ENCODE peak calls at places on chromosome 18, in nine cellular contexts. R is NCI-H1105 treated with DMSO at 0.1 percent for 48 hours; D is activated CD4-positive, alpha-beta T cell treated with anti-CD3 and anti-CD28 coated beads, Interleukin-2, amount 10 ng/mL, durations not matched to agents 7 days and 5 days; Z is ovary; I is M059J; N is T-helper 9 cell; W is CD8-positive, alpha-beta T cell; Q is Kasumi-1; A is stimulated activated naive CD8-positive, alpha-beta T cell treated with anti-CD3 and anti-CD28 coated beads, Interleukin-15, amount 100 ng/mL, for 72 hours. C is an unnamed sample.

GRCh38 chr18:38539373-38539772 is 973.8 kb upstream of the CELF4 start:
- DNase-seq in I (no peak), R (no peak), Z (no peak), N (no peak), Q (no peak), W (no peak), D (no peak), A (no peak), C (no peak)

GRCh38 chr18:8468911-8469310 is 140.3 kb upstream of the RAB12 start:
- DNase-seq in W (no peak), A (no peak), R (no peak), I (peak; percentile 57), D (no peak), Q (no peak), N (no peak), Z (no peak), C (no peak)

GRCh38 chr18:46161721-46162421 is 57.7 kb downstream of the HAUS1 start:
- DNase-seq in W (no peak), Z (no peak), N (no peak), A (no peak), I (peak; percentile 75), Q (no peak), D (no peak), R (no peak), C (no peak)

GRCh38 chr18:12014976-12015696 is 33.8 kb downstream of the IMPA2 start:
- DNase-seq in I (peak; percentile 12), Q (no peak), A (no peak), Z (no peak), R (no peak), N (no peak), W (no peak), D (no peak), C (peak; percentile 67)

GRCh38 chr18:49368876-49369440 is 91.5 kb downstream of the DYM start:
- DNase-seq in Q (no peak), A (no peak), Z (no peak), R (peak; percentile 37), I (no peak), N (no peak), W (no peak), D (no peak), C (no peak)

GRCh38 chr18:67980241-67980640 is 463.7 kb upstream of the DSEL start:
- DNase-seq in D (no peak), A (no peak), R (no peak), Z (no peak), Q (no peak), I (no peak), W (no peak), N (no peak), C (no peak)

GRCh38 chr18:71040161-71040560 is 751.3 kb downstream of the SOCS6 start:
- DNase-seq in D (no peak), Q (no peak), W (no peak), I (peak; percentile 30), N (no peak), R (no peak), A (no peak), Z (no peak), C (no peak)

GRCh38 chr18:23716966-23717365 is 27.7 kb downstream of the LAMA3 start:
- DNase-seq in R (no peak), W (no peak), N (no peak), Z (no peak), A (no peak), Q (no peak), I (no peak), D (no peak), C (no peak)

GRCh38 chr18:14748496-14748895 is 524 bp downstream of the ANKRD30B start:
- DNase-seq in I (no peak), A (no peak), R (no peak), N (no peak), Z (no peak), W (no peak), Q (no peak), D (no peak), C (no peak)

GRCh38 chr18:46315187-46315586 is 211.0 kb downstream of the HAUS1 start:
- DNase-seq in I (no peak), N (no peak), W (no peak), R (no peak), Q (no peak), A (no peak), Z (no peak), D (no peak), C (no peak)

GRCh38 chr18:44680271-44681038 is at the start of gene SETBP1:
- DNase-seq in I (peak; percentile 80), Z (peak; percentile 82), A (peak; percentile 35), Q (peak; percentile 27), D (peak; percentile 9), W (peak; percentile 23), R (peak; percentile 78), N (peak; percentile 1), C (peak; percentile 93)

GRCh38 chr18:57953883-57954282 is 90.1 kb upstream of the NEDD4L start:
- DNase-seq in A (no peak), Z (no peak), I (no peak), D (no peak), R (no peak), W (no peak), N (no peak), Q (no peak), C (no peak)

GRCh38 chr18:48753741-48754140 is 197.0 kb downstream of the SMAD7 start:
- DNase-seq in Q (no peak), A (no peak), W (no peak), N (no peak), R (no peak), Z (no peak), I (no peak), D (no peak), C (no peak)

GRCh38 chr18:79791141-79791972 is 6.4 kb upstream of the KCNG2 start:
- DNase-seq in Z (no peak), A (no peak), D (no peak), Q (peak; percentile 95), N (no peak), R (peak; percentile 66), I (peak; percentile 91), W (no peak), C (peak; percentile 69)

GRCh38 chr18:62281684-62282083 is 43.4 kb upstream of the TNFRSF11A start:
- DNase-seq in N (no peak), D (no peak), W (no peak), A (no peak), R (no peak), Z (no peak), I (peak; percentile 87), Q (peak; percentile 12), C (no peak)

GRCh38 chr18:853471-853870 is 41.4 kb upstream of the YES1 start:
- DNase-seq in Q (no peak), I (peak; percentile 29), N (no peak), R (no peak), D (no peak), W (no peak), Z (no peak), A (no peak), C (no peak)

GRCh38 chr18:23573948-23574431 is 12.3 kb downstream of the NPC1 start:
- DNase-seq in R (no peak), Q (no peak), Z (no peak), D (peak; percentile 23), A (no peak), N (peak; percentile 10), W (peak; percentile 30), I (peak; percentile 92), C (no peak)

GRCh38 chr18:10228380-10228779 is 226.1 kb upstream of the APCDD1 start:
- DNase-seq in I (no peak), W (no peak), Q (no peak), A (no peak), N (no peak), D (no peak), R (peak; percentile 5), Z (no peak), C (no peak)

GRCh38 chr18:72235422-72235821 is 308.7 kb downstream of the CBLN2 start:
- DNase-seq in N (no peak), R (peak; percentile 35), I (no peak), A (no peak), Q (no peak), D (no peak), Z (no peak), W (no peak), C (no peak)

GRCh38 chr18:79348066-79348465 is 47.7 kb upstream of the NFATC1 start:
- DNase-seq in W (no peak), Q (no peak), A (no peak), D (no peak), I (no peak), N (no peak), R (no peak), Z (no peak), C (no peak)

GRCh38 chr18:7626922-7627440 is 59.9 kb downstream of the PTPRM start:
- DNase-seq in Z (no peak), R (no peak), N (no peak), I (peak; percentile 79), Q (no peak), W (no peak), D (no peak), A (no peak), C (no peak)

GRCh38 chr18:395481-396250 is 104.8 kb downstream of the COLEC12 start:
- DNase-seq in Q (no peak), W (no peak), Z (no peak), A (no peak), R (no peak), N (no peak), D (no peak), I (peak; percentile 95), C (no peak)

GRCh38 chr18:75358928-75359327 is 68.6 kb downstream of the SMIM21 start:
- DNase-seq in N (no peak), I (peak; percentile 76), Q (no peak), D (no peak), A (no peak), W (no peak), Z (no peak), R (no peak), C (no peak)

GRCh38 chr18:48901145-48902022 is 49.4 kb downstream of the SMAD7 start:
- DNase-seq in W (no peak), Q (no peak), A (no peak), R (no peak), N (no peak), D (no peak), Z (no peak), I (no peak), C (no peak)

GRCh38 chr18:39168723-39169122 is 1603.1 kb upstream of the CELF4 start:
- DNase-seq in Q (no peak), W (no peak), D (no peak), I (no peak), N (no peak), Z (no peak), A (no peak), R (no peak), C (no peak)

GRCh38 chr18:30175621-30176225 is 866.8 kb downstream of the DSC3 start:
- DNase-seq in A (no peak), R (no peak), Z (no peak), I (no peak), W (no peak), D (no peak), N (no peak), Q (no peak), C (no peak)

GRCh38 chr18:54358495-54358793 is 738 bp downstream of the C18orf54 start:
- DNase-seq in Q (peak; percentile 53), R (no peak), A (no peak), D (no peak), I (peak; percentile 42), N (no peak), Z (no peak), W (no peak), C (no peak)

C was measured in sigmoid colon.